ENCODE peak calls at places on chromosomes 2 and 18, in seven cellular contexts. Z, O, U, C, Y, V and X are unnamed samples.

GRCh38 chr2:162217596-162217995 is 25.6 kb downstream of the FAP start:
- DNase-seq in C (no peak), V (no peak), Z (no peak), U (no peak), O (no peak), Y (no peak), X (no peak)

GRCh38 chr18:48490641-48491040 is 48.2 kb upstream of the CTIF start:
- DNase-seq in U (no peak), V (no peak), C (no peak), Y (no peak), Z (no peak), O (no peak), X (no peak)

GRCh38 chr2:118102433-118103082 is 14.3 kb downstream of the INSIG2 start:
- DNase-seq in C (no peak), V (no peak), Z (no peak), Y (no peak), O (no peak), U (no peak), X (no peak)

GRCh38 chr2:143231257-143231650 is 102.0 kb downstream of the ARHGAP15 start:
- DNase-seq in O (no peak), Y (no peak), V (no peak), U (no peak), Z (no peak), C (no peak), X (no peak)

GRCh38 chr18:3596324-3597158 is 146.6 kb downstream of the TGIF1 start:
- DNase-seq in V (peak; percentile 51), O (no peak), Y (no peak), C (no peak), U (no peak), Z (peak; percentile 28), X (no peak)

GRCh38 chr2:64228126-64228678 is 84.0 kb upstream of the PELI1 start:
- DNase-seq in C (peak; percentile 19), U (no peak), Z (peak; percentile 81), Y (peak; percentile 21), V (peak; percentile 49), O (no peak), X (peak; percentile 86)

GRCh38 chr2:2101924-2102323 is 229.2 kb downstream of the MYT1L start:
- DNase-seq in Y (no peak), C (no peak), V (no peak), U (no peak), Z (no peak), O (no peak), X (no peak)

GRCh38 chr2:26894136-26894535 is 46.2 kb downstream of the DPYSL5 start:
- DNase-seq in V (no peak), Z (no peak), Y (no peak), O (no peak), U (no peak), C (no peak), X (no peak)

GRCh38 chr2:151576080-151576479 is 158.2 kb downstream of the NEB start:
- DNase-seq in C (no peak), Y (no peak), U (no peak), Z (no peak), O (no peak), V (no peak), X (no peak)

GRCh38 chr18:28189400-28190239 is 12.7 kb upstream of the CDH2 start:
- DNase-seq in U (peak; percentile 12), C (no peak), V (no peak), O (no peak), Z (peak; percentile 14), Y (no peak), X (no peak)

GRCh38 chr2:45210466-45211195 is 201.4 kb upstream of the SIX2 start:
- DNase-seq in Y (no peak), U (no peak), C (no peak), V (no peak), Z (no peak), O (no peak), X (no peak)

GRCh38 chr2:210527286-210527685 is 29.1 kb upstream of the CPS1 start:
- DNase-seq in V (no peak), O (no peak), C (no peak), Y (no peak), U (no peak), Z (no peak), X (no peak)

GRCh38 chr2:179521944-179522343 is 257.3 kb upstream of the SESTD1 start:
- DNase-seq in Y (no peak), O (no peak), U (no peak), Z (no peak), V (no peak), C (no peak), X (no peak)

GRCh38 chr2:1979569-1979968 is 235.3 kb upstream of the PXDN start:
- DNase-seq in U (no peak), Z (no peak), C (no peak), Y (no peak), V (no peak), O (no peak), X (no peak)